ENCODE peak calls at places on chromosome 17, in six cellular contexts. F, S, R, V, P and Z are unnamed samples.

GRCh38 chr17:33328129-33328528 is 35.0 kb upstream of the ASIC2 start:
- DNase-seq in S (no peak), V (peak; percentile 2), R (no peak), P (no peak), F (no peak), Z (no peak)

GRCh38 chr17:67058036-67058435 is 13.7 kb downstream of the CACNG1 start:
- DNase-seq in V (no peak), F (no peak), R (no peak), S (no peak), P (no peak), Z (no peak)

GRCh38 chr17:10699861-10700260 is 2.5 kb downstream of the ADPRM start:
- DNase-seq in P (no peak), R (no peak), S (no peak), F (no peak), V (peak; percentile 81), Z (no peak)

GRCh38 chr17:57523926-57524634 is 221.0 kb downstream of the CCDC182 start:
- DNase-seq in F (peak; percentile 79), V (no peak), R (no peak), P (peak; percentile 58), S (peak; percentile 73), Z (peak; percentile 91)

GRCh38 chr17:39225974-39226683 is 384 bp upstream of the STAC2 start:
- DNase-seq in F (peak; percentile 87), R (peak; percentile 87), V (peak; percentile 75), P (peak; percentile 50), S (no peak), Z (peak; percentile 95)

GRCh38 chr17:41733348-41734138 is 900 bp downstream of the HAP1 start:
- DNase-seq in F (no peak), S (no peak), R (no peak), P (no peak), V (no peak), Z (no peak)

GRCh38 chr17:79024901-79025737 is 1.1 kb downstream of the C1QTNF1 start:
- DNase-seq in S (peak; percentile 61), F (peak; percentile 86), R (peak; percentile 88), P (peak; percentile 83), V (peak; percentile 49), Z (no peak)

GRCh38 chr17:60107526-60108257 is 29.0 kb upstream of the HEATR6 start:
- DNase-seq in P (peak; percentile 1), F (no peak), V (peak; percentile 41), S (no peak), R (no peak), Z (no peak)

GRCh38 chr17:19410101-19410500 is 931 bp upstream of the RNF112 start:
- DNase-seq in R (no peak), V (no peak), P (no peak), S (no peak), F (no peak), Z (no peak)

GRCh38 chr17:19978206-19978802 is 676 bp upstream of the AKAP10 start:
- DNase-seq in S (no peak), V (no peak), P (peak; percentile 16), F (no peak), R (no peak), Z (no peak)

GRCh38 chr17:28057731-28058246 is 15.3 kb downstream of the NLK start:
- DNase-seq in F (no peak), P (no peak), S (no peak), V (no peak), R (no peak), Z (no peak)

GRCh38 chr17:17021194-17021863 is 20.9 kb upstream of the MPRIP start:
- DNase-seq in S (peak; percentile 78), R (no peak), F (peak; percentile 69), V (peak; percentile 63), P (no peak), Z (peak; percentile 90)

GRCh38 chr17:57537524-57538410 is 207.3 kb downstream of the CCDC182 start:
- DNase-seq in V (peak; percentile 34), F (no peak), P (no peak), S (no peak), R (no peak), Z (no peak)

GRCh38 chr17:44010966-44011647 is 3.7 kb downstream of the TMEM101 start:
- DNase-seq in F (no peak), V (no peak), P (no peak), S (no peak), R (no peak), Z (no peak)

GRCh38 chr17:82204831-82205719 is 7.6 kb downstream of the CCDC57 start:
- DNase-seq in V (peak; percentile 63), P (no peak), F (no peak), S (no peak), R (no peak), Z (no peak)

GRCh38 chr17:78346605-78347250 is 13.1 kb downstream of the SOCS3 start:
- DNase-seq in V (no peak), R (no peak), S (no peak), F (peak; percentile 20), P (no peak), Z (peak; percentile 58)

DNA sequence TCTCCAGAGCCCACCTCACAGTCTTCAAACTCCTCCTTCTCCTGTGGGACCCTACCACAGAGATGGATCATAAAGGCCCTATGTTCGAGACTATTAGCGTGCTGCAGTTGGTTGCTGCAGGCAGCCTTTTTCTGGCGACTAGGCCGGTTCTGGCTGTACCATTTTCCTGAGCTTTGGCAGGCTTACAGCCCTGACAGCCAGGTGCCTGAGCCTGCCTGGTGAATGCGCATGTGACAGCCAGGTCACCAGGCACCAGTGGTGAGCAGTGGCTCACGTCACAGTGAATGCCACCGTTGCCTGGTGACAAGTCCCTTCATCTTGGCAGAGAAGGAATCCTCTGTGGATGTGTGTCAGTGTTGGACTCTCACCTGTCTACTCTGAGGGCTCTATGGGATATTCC is 978.8 kb downstream of the KCNJ18 start:
- DNase-seq in P (no peak), S (peak; percentile 23), V (no peak), F (no peak), R (no peak), Z (no peak)
- H3K9me3 ChIP-seq in P (no peaks in the 10 kb centered on the region), S (no peaks in the 10 kb centered on the region), V (peaks cover 2% of the 10 kb centered on the region), F (no peaks in the 10 kb centered on the region), R (no peaks in the 10 kb centered on the region), Z (no peaks in the 10 kb centered on the region)

DNA sequence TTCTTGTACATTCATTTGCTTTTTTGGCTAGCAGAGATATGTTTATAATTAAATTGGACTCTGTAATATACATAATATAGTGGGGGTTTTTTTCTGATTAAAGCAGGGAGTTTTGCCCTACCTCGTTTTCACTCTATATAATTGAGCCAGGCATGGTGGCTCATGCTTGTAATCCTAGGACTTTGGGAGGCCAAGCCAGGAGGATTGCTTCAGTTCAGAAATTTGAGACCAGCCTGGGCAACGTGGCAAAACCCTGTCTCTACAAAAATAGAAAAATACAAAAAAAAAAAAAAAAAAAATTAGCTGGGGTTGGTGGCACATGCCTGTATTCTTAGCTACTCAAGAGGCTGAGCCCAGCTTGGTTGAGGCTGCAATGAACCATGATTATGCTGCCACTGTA is 42.2 kb downstream of the PAFAH1B1 start:
- DNase-seq in F (no peak), R (no peak), S (no peak), P (no peak), V (no peak), Z (no peak)
- H3K36me3 ChIP-seq in F (peaks cover 7% of the 10 kb centered on the region), R (peaks cover 23% of the 10 kb centered on the region), S (peaks cover 35% of the 10 kb centered on the region), P (no peaks in the 10 kb centered on the region), V (peaks cover 21% of the 10 kb centered on the region), Z (peaks cover 2% of the 10 kb centered on the region)

GRCh38 chr17:48056246-48056745 is 8.1 kb downstream of the NFE2L1 start:
- DNase-seq in S (no peak), F (no peak), V (no peak), R (no peak), P (no peak), Z (no peak)
- H3K4me1 ChIP-seq in S (peaks cover 46% of the 10 kb centered on the region), F (peaks cover 79% of the 10 kb centered on the region), V (peaks cover 35% of the 10 kb centered on the region), R (peaks cover 50% of the 10 kb centered on the region), P (peaks cover 25% of the 10 kb centered on the region), Z (peaks cover 46% of the 10 kb centered on the region)

DNA sequence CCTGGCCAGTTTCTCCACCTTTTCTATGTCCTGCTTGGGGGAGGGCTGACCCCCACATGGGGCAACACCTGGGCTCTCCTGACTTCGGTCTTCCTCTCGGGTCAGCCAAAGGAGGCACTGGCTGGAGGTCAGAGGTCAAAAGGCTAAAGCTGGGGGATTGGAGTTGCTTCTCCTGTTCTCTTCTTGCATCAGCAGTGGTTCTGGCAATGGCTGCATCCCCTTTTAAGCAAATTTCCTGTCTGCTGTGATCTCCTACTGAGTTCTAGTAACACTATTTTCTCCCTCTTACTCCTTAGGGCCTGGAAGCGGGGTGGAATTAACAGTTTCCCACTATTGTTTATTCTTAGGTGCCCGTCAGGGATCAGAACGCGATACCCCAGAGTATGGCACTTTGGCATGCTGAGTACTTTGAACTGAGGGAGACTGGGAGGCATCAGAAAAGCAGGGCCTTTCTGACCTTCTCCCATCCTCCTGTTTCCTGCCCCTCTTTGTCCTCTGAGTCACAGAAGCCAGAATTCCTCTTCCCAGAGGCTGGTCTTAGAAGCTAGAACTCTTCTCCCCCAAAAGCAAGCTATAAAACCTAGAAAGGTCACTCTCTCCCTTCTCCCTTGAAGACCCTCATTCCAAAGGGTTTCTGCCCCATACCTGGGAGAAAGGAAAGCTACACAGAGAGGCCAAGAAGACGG is 268.2 kb downstream of the STX8 start:
- DNase-seq in V (peak; percentile 26), R (no peak), P (no peak), S (no peak), F (no peak), Z (no peak)
- H3K9me3 ChIP-seq in V (no peaks in the 10 kb centered on the region), R (no peaks in the 10 kb centered on the region), P (no peaks in the 10 kb centered on the region), S (no peaks in the 10 kb centered on the region), F (no peaks in the 10 kb centered on the region), Z (no peaks in the 10 kb centered on the region)

DNA sequence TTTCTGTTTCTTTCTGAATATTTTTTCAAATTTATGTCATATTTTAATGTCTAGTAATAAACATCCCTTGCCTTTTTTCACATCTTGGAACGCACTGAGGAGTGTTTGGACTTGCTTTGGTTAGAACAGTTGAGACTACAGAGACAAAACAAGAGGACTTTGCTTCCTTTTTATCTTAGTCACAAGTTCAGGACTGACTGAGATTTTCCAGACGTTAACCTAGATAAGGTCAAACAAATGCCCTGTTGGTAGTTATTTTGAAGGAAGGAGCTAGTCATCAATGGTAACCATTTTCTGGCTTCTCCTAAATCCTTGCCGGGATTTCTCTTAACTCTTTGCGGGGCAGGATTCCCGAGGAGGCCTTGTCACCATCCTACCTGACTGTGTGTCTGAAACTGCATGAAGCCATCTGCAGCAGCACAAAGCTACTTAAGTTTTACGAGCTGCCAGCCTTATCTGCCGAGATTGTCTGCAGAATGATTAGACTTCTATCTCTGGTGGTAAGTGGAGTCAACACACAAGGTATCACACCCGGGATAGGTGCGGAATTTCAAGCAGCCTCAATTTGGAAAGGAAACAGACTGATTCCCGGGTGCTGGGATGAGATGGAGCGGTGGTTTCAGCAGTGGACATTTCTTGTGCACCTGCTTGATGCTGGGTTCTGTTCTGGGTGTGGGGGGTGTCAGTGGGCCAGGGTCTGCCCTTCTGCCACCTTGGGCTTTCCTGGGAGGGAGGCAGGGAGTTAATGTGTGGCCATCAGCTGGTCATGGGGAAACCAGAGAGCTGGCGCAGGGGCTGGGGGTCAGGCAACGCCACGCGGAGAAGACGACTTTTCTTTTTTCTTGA is 48.2 kb downstream of the RNF213 start:
- DNase-seq in S (peak; percentile 33), R (peak; percentile 28), P (no peak), V (no peak), F (no peak), Z (no peak)
- H3K36me3 ChIP-seq in S (peaks cover 93% of the 10 kb centered on the region), R (peaks cover 92% of the 10 kb centered on the region), P (peaks cover 5% of the 10 kb centered on the region), V (peaks cover 4% of the 10 kb centered on the region), F (peaks cover 49% of the 10 kb centered on the region), Z (peaks cover 31% of the 10 kb centered on the region)

DNA sequence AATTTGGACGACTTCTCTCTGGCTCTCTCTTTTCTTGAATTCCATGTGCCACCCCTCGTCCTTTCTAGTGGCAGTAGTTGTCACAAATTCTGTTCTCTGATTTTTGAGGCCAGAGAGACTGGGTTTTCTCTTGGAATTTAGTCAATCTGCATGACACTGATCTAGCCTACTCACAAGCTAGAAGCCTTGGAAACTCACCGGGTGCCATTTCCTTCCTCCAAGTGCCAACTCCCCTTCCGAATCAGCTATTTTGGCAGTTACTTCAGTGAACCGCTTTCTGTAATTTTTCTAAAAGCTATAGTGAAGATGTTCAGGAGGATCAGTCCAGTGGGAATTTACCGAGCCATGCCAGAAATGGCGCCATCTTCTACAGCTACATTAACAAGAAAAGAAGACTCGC is 228.9 kb downstream of the PMP22 start:
- DNase-seq in R (no peak), F (no peak), V (no peak), S (no peak), P (no peak), Z (no peak)
- H3K4me1 ChIP-seq in R (no peaks in the 10 kb centered on the region), F (no peaks in the 10 kb centered on the region), V (no peaks in the 10 kb centered on the region), S (no peaks in the 10 kb centered on the region), P (no peaks in the 10 kb centered on the region), Z (no peaks in the 10 kb centered on the region)